ENCODE peak calls at places on chromosomes 7 and 10, in six cellular contexts. B is stomach, D is GM12865, Q is GM23338, A is pancreas, M is adrenal gland. J is an unnamed sample.

GRCh38 chr7:47254081-47255006 is 327.6 kb downstream of the TNS3 start:
- DNase-seq in M (peak), A (peak), D (peak), Q (peak), B (peak), J (peak)

GRCh38 chr7:76149847-76150691 is 51.6 kb upstream of the SRRM3 start:
- DNase-seq in M (no peak), D (no peak), Q (peak), A (no peak), B (no peak), J (no peak)

GRCh38 chr10:24642921-24643678 is 80.6 kb downstream of the ARHGAP21 start:
- DNase-seq in A (no peak), B (no peak), M (no peak), D (peak), Q (peak), J (peak)

GRCh38 chr7:27163776-27164380 is 1.5 kb downstream of the HOXA9 start:
- DNase-seq in Q (no peak), A (no peak), D (no peak), M (no peak), B (no peak), J (no peak)

GRCh38 chr7:84792232-84792882 is 394.5 kb downstream of the SEMA3D start:
- DNase-seq in A (no peak), Q (no peak), M (no peak), D (no peak), B (no peak), J (no peak)

GRCh38 chr7:90945104-90945752 is 319.0 kb upstream of the FZD1 start:
- DNase-seq in M (no peak), A (no peak), Q (no peak), D (no peak), B (no peak), J (peak)

GRCh38 chr7:28754027-28754426 is 204.1 kb downstream of the TRIL start:
- DNase-seq in B (no peak), D (peak), M (no peak), Q (no peak), A (no peak), J (peak)

GRCh38 chr7:79339208-79339925 is 114.1 kb downstream of the MAGI2 start:
- DNase-seq in Q (no peak), A (no peak), D (no peak), B (no peak), M (no peak), J (no peak)

GRCh38 chr7:47183896-47184629 is 397.8 kb downstream of the TNS3 start:
- DNase-seq in M (no peak), Q (no peak), A (peak), D (no peak), B (no peak), J (no peak)

GRCh38 chr10:57696641-57697040 is 571.1 kb downstream of the IPMK start:
- DNase-seq in B (no peak), D (no peak), A (no peak), Q (no peak), M (no peak), J (peak)

GRCh38 chr7:130063036-130063435 is 7.3 kb upstream of the KLHDC10 start:
- DNase-seq in D (peak), A (peak), M (peak), Q (peak), B (peak), J (peak)

GRCh38 chr7:66043681-66044497 is 31.7 kb upstream of the ASL start:
- DNase-seq in Q (peak), D (peak), A (peak), B (peak), M (peak), J (peak)

GRCh38 chr7:17230099-17230807 is 68.2 kb upstream of the AHR start:
- DNase-seq in A (no peak), M (peak), Q (no peak), D (no peak), B (no peak), J (no peak)

GRCh38 chr10:125144209-125144608 is 16.2 kb downstream of the CTBP2 start:
- DNase-seq in A (no peak), Q (no peak), D (no peak), M (no peak), B (no peak), J (no peak)

GRCh38 chr7:83821866-83822265 is 172.9 kb upstream of the SEMA3E start:
- DNase-seq in D (no peak), A (no peak), M (no peak), B (no peak), Q (no peak), J (no peak)

GRCh38 chr10:110659558-110659957 is 15.4 kb downstream of the RBM20 start:
- DNase-seq in M (no peak), Q (no peak), B (no peak), D (no peak), A (no peak), J (no peak)

GRCh38 chr7:26097837-26098668 is 53.9 kb upstream of the NFE2L3 start:
- DNase-seq in M (no peak), A (no peak), B (no peak), Q (no peak), D (no peak), J (no peak)

GRCh38 chr7:69612981-69613380 is 14.7 kb downstream of the AUTS2 start:
- DNase-seq in B (no peak), D (no peak), Q (no peak), A (no peak), M (no peak), J (no peak)

GRCh38 chr7:40673285-40673684 is 538.5 kb downstream of the SUGCT start:
- DNase-seq in A (no peak), B (no peak), M (no peak), D (no peak), Q (no peak), J (peak)

GRCh38 chr7:12716722-12717121 is 29.3 kb downstream of the ARL4A start:
- DNase-seq in M (no peak), Q (no peak), B (no peak), D (no peak), A (no peak), J (no peak)

GRCh38 chr7:35695628-35695888 is 623 bp upstream of the HERPUD2 start:
- DNase-seq in Q (no peak), A (no peak), M (no peak), D (peak), B (no peak), J (no peak)

GRCh38 chr10:17216217-17216900 is 11.7 kb upstream of the VIM start:
- DNase-seq in B (no peak), Q (no peak), A (no peak), M (no peak), D (peak), J (peak)

GRCh38 chr7:116579835-116580234 is 55.0 kb downstream of the CAV1 start:
- DNase-seq in M (no peak), Q (no peak), D (no peak), A (peak), B (no peak), J (no peak)

GRCh38 chr7:22447008-22447407 is 53.0 kb downstream of the STEAP1B start:
- DNase-seq in A (no peak), D (peak), Q (no peak), B (no peak), M (no peak), J (no peak)

GRCh38 chr7:32879460-32879859 is 12.1 kb downstream of the KBTBD2 start:
- DNase-seq in Q (no peak), M (no peak), B (no peak), D (no peak), A (no peak), J (peak)

GRCh38 chr7:36851382-36851781 is 127.1 kb upstream of the AOAH start:
- DNase-seq in B (no peak), A (no peak), Q (no peak), D (no peak), M (no peak), J (no peak)

GRCh38 chr7:36852017-36852416 is 127.7 kb upstream of the AOAH start:
- DNase-seq in Q (no peak), A (no peak), M (no peak), B (no peak), D (no peak), J (no peak)

GRCh38 chr7:36852931-36853330 is 128.6 kb upstream of the AOAH start:
- DNase-seq in D (no peak), Q (no peak), M (no peak), B (no peak), A (no peak), J (no peak)

GRCh38 chr7:36844374-36844773 is 120.1 kb upstream of the AOAH start:
- DNase-seq in Q (no peak), D (no peak), M (no peak), A (no peak), B (no peak), J (no peak)

DNA sequence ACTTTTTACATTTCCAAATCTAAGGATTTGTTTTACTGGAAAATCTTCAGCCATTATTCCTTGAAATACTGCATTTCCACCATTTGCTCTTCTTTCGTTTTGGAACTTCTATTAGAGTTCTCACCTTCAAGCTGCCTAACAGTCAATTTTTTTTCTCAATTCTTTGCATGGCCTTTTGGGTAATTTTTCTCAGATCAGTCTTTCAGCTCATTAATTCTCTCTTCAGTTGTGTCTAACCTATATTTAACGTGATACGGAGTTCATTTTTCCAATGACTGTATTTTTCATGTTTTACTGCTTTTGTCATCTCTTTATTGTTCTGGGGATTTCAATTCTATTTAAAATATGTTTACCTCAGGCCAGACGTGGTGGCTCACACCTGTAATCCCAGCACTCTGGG is 123.7 kb upstream of the AOAH start:
- DNase-seq in D (no peak), A (no peak), B (no peak), Q (no peak), M (no peak), J (no peak)
- TF ChIP-seq CTCF in D (no peak), A (no peak), B (no peak), Q (no peak), M (no peak), J (no peak)

DNA sequence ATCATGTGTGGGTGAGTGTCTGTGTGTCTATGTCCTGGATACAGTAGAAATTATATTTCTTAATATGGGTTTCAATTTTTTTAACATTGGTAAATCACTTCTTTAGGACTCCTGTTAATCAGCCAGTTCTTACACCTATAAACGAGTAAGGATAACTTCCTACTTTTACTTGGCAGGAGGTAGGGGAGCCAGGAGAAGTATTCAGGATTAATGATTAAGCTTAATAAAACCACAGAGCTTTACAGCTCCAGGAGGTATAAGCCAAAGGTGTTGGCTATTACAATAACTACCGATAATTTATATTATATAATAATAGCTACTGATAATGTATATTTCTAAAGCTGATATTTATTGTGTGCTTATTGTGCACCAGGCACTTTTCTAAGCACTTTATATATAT is 1.7 kb upstream of the FAM3C start:
- DNase-seq in D (no peak), A (no peak), M (no peak), Q (no peak), B (no peak), J (no peak)
- H3K4me3 ChIP-seq in D (no peak), A (no peak), M (no peak), Q (no peak), B (peak), J (no peak)

GRCh38 chr10:11364241-11364640 is 247.2 kb downstream of the USP6NL start:
- DNase-seq in Q (no peak), M (no peak), B (no peak), D (no peak), A (no peak), J (no peak)

GRCh38 chr10:11363497-11363896 is 248.0 kb downstream of the USP6NL start:
- DNase-seq in A (no peak), B (no peak), D (no peak), Q (no peak), M (no peak), J (no peak)

GRCh38 chr10:11367505-11367904 is 243.9 kb downstream of the USP6NL start:
- DNase-seq in A (no peak), Q (no peak), B (no peak), M (no peak), D (no peak), J (no peak)
- TF ChIP-seq CTCF in A (no peak), Q (peak), B (no peak), M (no peak), D (no peak), J (no peak)

DNA sequence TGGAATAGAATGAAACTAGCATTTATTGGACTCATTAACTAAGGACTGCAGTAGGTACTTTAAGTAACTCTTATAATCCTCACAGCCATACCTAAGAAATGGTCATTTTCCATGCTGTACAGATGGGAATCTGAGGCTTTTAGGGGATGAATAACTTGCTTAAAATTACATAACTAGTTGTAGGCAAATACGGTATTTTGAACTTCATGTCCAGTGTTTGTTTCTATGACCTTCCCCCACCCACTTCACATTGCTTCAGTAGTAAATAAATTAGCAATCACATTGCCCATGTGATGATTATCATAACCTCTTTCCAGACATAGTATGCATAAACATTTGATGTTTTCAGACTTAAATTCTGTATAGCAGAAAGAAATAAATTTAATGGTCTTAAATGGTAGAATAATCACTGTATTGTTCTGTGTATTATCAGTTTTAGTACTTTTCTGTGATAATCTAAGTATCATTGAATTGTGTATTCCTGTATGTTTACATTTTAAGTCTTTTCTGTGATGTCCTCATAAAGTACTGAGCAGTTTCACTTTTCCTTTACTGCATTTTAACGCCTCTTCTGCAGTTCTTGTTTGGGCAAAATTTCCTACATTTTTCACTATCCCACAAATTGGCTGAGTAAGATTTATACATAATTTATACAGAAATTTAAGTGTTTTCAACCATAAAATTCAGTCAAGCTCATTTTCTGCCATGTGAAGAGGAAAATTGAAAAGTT is 48.3 kb downstream of the ANKIB1 start:
- DNase-seq in Q (no peak), A (no peak), B (no peak), D (no peak), M (no peak), J (peak)
- H3K4me3 ChIP-seq in Q (no peak), A (no peak), B (no peak), D (no peak), M (no peak), J (no peak)

GRCh38 chr10:76012928-76013327 is 581.5 kb downstream of the LRMDA start:
- DNase-seq in D (no peak), Q (no peak), B (no peak), M (no peak), A (no peak), J (no peak)
- TF ChIP-seq CTCF in D (no peak), Q (no peak), B (no peak), M (no peak), A (no peak), J (no peak)

DNA sequence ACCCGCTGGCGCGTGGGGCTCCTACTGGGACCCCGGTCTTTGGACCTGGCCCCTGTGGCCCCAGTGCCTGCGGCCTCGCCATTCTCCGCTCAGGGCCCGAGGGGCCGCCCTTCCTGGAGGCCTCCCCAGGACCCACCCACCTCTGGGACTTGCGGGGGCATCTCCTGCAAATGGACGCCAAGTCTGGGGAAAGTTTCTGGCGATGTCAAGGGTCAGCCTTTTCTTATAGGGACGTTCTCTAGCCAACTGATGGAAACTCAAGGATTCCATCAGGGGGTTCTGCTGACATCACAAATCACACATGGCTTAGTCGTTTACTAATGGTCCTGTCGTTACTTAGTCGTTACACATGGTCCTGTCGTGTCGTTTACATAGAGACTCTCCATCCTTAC is 57.7 kb upstream of the RHOBTB1 start:
- DNase-seq in A (no peak), Q (peak), B (no peak), D (no peak), M (no peak), J (no peak)
- H3K4me3 ChIP-seq in A (peak), Q (peak), B (peak), D (no peak), M (no peak), J (peak)

DNA sequence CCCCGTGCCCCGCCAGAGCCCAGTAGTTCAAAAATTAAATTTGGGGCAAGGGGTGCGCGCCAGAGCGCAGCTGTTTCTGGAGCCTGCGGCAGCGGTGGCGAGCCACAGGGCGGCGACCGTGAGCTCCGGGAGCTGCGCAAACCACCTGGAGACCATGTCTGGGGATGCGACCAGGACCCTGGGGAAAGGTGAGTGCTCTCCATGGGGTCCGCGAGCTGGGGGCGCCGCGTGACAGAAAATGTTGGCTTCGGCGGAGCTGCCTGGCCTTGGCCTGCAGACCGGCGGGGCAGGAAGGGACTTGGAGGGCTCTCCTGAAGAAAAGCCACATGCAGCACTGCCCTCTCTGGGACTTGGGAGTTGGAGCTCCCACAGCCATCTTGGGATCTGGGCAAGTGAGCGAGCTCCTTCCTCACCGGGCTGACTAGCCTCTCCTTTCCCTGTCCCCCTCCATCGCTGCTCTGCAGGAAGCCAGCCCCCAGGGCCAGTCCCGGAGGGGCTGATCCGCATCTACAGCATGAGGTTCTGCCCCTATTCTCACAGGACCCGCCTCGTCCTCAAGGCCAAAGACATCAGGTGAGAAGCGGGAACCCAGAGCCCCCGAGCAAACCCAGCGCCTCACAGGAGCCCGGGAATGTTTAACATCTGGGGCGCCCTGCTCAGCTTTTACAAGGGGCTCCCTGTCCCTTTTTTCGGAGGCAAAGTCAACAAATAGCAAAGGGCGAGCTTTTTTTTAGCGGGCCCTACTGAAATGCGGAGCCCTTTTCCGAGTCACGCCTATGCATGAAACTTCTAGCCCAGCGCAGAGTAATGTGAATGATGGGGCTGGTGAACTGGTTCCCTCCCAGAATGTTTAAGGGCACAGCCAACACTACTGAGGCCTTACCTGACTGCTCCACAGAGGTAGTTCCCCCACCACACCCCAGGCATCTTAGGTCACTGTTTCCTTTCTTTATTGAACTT is 6.1 kb downstream of the GSTO2 start:
- DNase-seq in A (peak), Q (peak), M (peak), D (peak), B (peak), J (peak)
- TF ChIP-seq CTCF in A (peak), Q (peak), M (peak), D (peak), B (peak), J (peak)

GRCh38 chr7:1538544-1539345 is 8.2 kb downstream of the MAFK start:
- DNase-seq in D (no peak), B (no peak), Q (no peak), M (peak), A (peak), J (no peak)

GRCh38 chr7:1536105-1536767 is 5.7 kb downstream of the MAFK start:
- DNase-seq in D (no peak), Q (peak), B (no peak), M (peak), A (peak), J (no peak)

GRCh38 chr7:1539346-1540321 is 9.1 kb downstream of the MAFK start:
- DNase-seq in D (no peak), B (no peak), Q (no peak), M (peak), A (peak), J (peak)

GRCh38 chr7:1536768-1537630 is 6.5 kb downstream of the MAFK start:
- DNase-seq in A (peak), Q (peak), M (peak), D (no peak), B (peak), J (peak)

GRCh38 chr7:1537631-1538412 is 7.3 kb downstream of the MAFK start:
- DNase-seq in Q (peak), D (no peak), B (peak), M (peak), A (peak), J (peak)
- H3K4me3 ChIP-seq in Q (peak), D (no peak), B (peak), M (no peak), A (no peak), J (peak)

GRCh38 chr7:137820677-137821420 is 25.9 kb downstream of the DGKI start:
- DNase-seq in Q (peak), M (peak), A (peak), D (peak), B (no peak), J (peak)

GRCh38 chr7:137818036-137818435 is 28.7 kb downstream of the DGKI start:
- DNase-seq in D (peak), A (no peak), B (no peak), M (no peak), Q (no peak), J (no peak)

GRCh38 chr7:137820156-137820555 is 26.6 kb downstream of the DGKI start:
- DNase-seq in D (no peak), B (no peak), M (no peak), A (no peak), Q (no peak), J (no peak)

GRCh38 chr7:137816696-137817320 is 30.0 kb downstream of the DGKI start:
- DNase-seq in Q (peak), M (no peak), D (peak), B (no peak), A (no peak), J (peak)
- TF ChIP-seq CTCF in Q (peak), M (peak), D (peak), B (no peak), A (no peak), J (peak)